ENCODE peak calls at places on chromosomes 16 and 17, in seven cellular contexts. H, N, B, U, J, I and Y are unnamed samples. For H3K9me3 and H3K4me1, the result is how much of the 10 kb centered on the place peaks cover.

GRCh38 chr16:81516478-81517149 is 72.0 kb downstream of the CMIP start:
- DNase-seq in H (no peak), N (no peak), B (no peak), U (no peak), J (no peak), I (no peak), Y (no peak)

GRCh38 chr16:14364386-14365199 is 265.5 kb downstream of the PARN start:
- DNase-seq in H (no peak), N (no peak), B (peak), U (no peak), J (no peak), I (no peak), Y (no peak)

GRCh38 chr16:87487361-87487924 is 5.4 kb downstream of the ZCCHC14 start:
- DNase-seq in H (no peak), N (no peak), B (peak), U (peak), J (no peak), I (no peak), Y (no peak)

GRCh38 chr16:53129281-53130192 is 74.7 kb downstream of the CHD9 start:
- DNase-seq in H (peak), N (no peak), B (peak), U (no peak), J (no peak), I (no peak), Y (no peak)

GRCh38 chr16:65648111-65648510 is 526.2 kb upstream of the CDH11 start:
- DNase-seq in H (no peak), N (no peak), B (no peak), U (no peak), J (no peak), I (no peak), Y (no peak)

GRCh38 chr17:76161619-76162222 is 20.7 kb upstream of the FOXJ1 start:
- DNase-seq in H (no peak), N (no peak), B (no peak), U (no peak), J (no peak), I (no peak), Y (no peak)

GRCh38 chr16:17526956-17527355 is 56.2 kb upstream of the XYLT1 start:
- DNase-seq in H (no peak), N (no peak), B (no peak), U (no peak), J (no peak), I (no peak), Y (no peak)

GRCh38 chr17:4584125-4584834 is at the start of gene SMTNL2:
- DNase-seq in H (peak), N (no peak), B (peak), U (peak), J (peak), I (peak), Y (no peak)

GRCh38 chr16:50534091-50534490 is 14.1 kb upstream of the NKD1 start:
- DNase-seq in H (no peak), N (peak), B (no peak), U (no peak), J (no peak), I (no peak), Y (no peak)

GRCh38 chr16:67662653-67663010 is 1.9 kb downstream of the PARD6A start:
- DNase-seq in H (no peak), N (no peak), B (no peak), U (no peak), J (no peak), I (no peak), Y (no peak)

GRCh38 chr16:16096161-16096857 is 127.0 kb downstream of the ABCC6 start:
- DNase-seq in H (no peak), N (peak), B (no peak), U (no peak), J (peak), I (no peak), Y (no peak)

GRCh38 chr17:3020381-3020780 is 43.0 kb downstream of the OR1D5 start:
- DNase-seq in H (no peak), N (no peak), B (no peak), U (no peak), J (no peak), I (no peak), Y (no peak)

GRCh38 chr17:32269377-32269776 is 3.7 kb downstream of the RHBDL3 start:
- DNase-seq in H (no peak), N (no peak), B (no peak), U (peak), J (no peak), I (no peak), Y (no peak)

GRCh38 chr16:35690413-35690812 is 2231.0 kb downstream of the TP53TG3F start:
- DNase-seq in H (no peak), N (peak), B (no peak), U (no peak), J (no peak), I (no peak), Y (no peak)
- H3K9me3 ChIP-seq in H (half or more), N (under half), B (under half), U (half or more), J (under half), I (under half), Y (under half)

DNA sequence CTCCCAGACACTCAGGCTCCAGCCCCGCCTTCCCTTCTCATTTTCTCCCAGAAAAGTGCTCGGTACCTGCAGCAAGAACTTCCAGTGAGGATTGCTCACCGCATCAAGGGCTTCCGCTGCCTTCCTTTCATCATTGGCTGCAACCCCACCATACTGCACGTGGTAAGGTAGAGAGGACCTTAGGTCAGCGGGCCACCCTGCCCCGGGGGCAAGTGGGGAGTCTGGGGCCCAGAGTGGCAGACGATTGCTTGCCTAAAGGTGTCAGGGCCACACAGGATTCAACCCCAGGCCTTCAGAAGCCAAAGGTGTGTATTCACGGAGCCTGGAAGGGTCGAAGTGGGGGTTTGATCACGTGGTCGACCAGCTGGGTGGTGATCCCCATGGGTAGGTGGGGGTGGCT is 1.4 kb downstream of the BCKDK start:
- DNase-seq in H (no peak), N (no peak), B (peak), U (no peak), J (no peak), I (no peak), Y (no peak)
- H3K4me1 ChIP-seq in H (under half), N (under half), B (under half), U (under half), J (under half), I (under half), Y (under half)

GRCh38 chr17:83194189-83194565 is 114.8 kb downstream of the METRNL start:
- DNase-seq in H (no peak), N (no peak), B (no peak), U (no peak), J (peak), I (no peak), Y (no peak)

GRCh38 chr17:83194761-83195329 is 115.4 kb downstream of the METRNL start:
- DNase-seq in H (no peak), N (no peak), B (no peak), U (peak), J (no peak), I (no peak), Y (no peak)

GRCh38 chr17:83195330-83196087 is 116.1 kb downstream of the METRNL start:
- DNase-seq in H (no peak), N (peak), B (no peak), U (peak), J (peak), I (no peak), Y (no peak)

GRCh38 chr17:83192161-83192788 is 112.9 kb downstream of the METRNL start:
- DNase-seq in H (no peak), N (peak), B (no peak), U (no peak), J (peak), I (no peak), Y (no peak)

GRCh38 chr17:83193336-83194188 is 114.2 kb downstream of the METRNL start:
- DNase-seq in H (no peak), N (peak), B (no peak), U (peak), J (peak), I (no peak), Y (no peak)
- H3K9me3 ChIP-seq in H (under half), N (under half), B (under half), U (under half), J (under half), I (under half), Y (under half)

GRCh38 chr16:85391769-85392583 is 221.1 kb upstream of the GSE1 start:
- DNase-seq in H (no peak), N (peak), B (no peak), U (peak), J (peak), I (no peak), Y (no peak)

GRCh38 chr16:85392756-85393673 is 220.1 kb upstream of the GSE1 start:
- DNase-seq in H (no peak), N (peak), B (no peak), U (peak), J (peak), I (no peak), Y (no peak)

GRCh38 chr16:85394511-85395206 is 218.5 kb upstream of the GSE1 start:
- DNase-seq in H (no peak), N (peak), B (no peak), U (peak), J (peak), I (no peak), Y (no peak)

GRCh38 chr16:85395207-85395912 is 217.8 kb upstream of the GSE1 start:
- DNase-seq in H (peak), N (peak), B (peak), U (peak), J (peak), I (no peak), Y (no peak)

GRCh38 chr16:85393674-85394510 is 219.2 kb upstream of the GSE1 start:
- DNase-seq in H (peak), N (peak), B (peak), U (peak), J (peak), I (peak), Y (no peak)
- H3K4me1 ChIP-seq in H (under half), N (under half), B (half or more), U (under half), J (under half), I (under half), Y (under half)

GRCh38 chr17:22435231-22435974 is 743.1 kb downstream of the KCNJ18 start:
- DNase-seq in H (no peak), N (no peak), B (no peak), U (no peak), J (no peak), I (no peak), Y (no peak)
- H3K9me3 ChIP-seq in H (under half), N (under half), B (under half), U (under half), J (under half), I (under half), Y (under half)